ENCODE peak calls at places on chromosomes 13 and 19, in four cellular contexts. H is IMR-90, E is psoas muscle, V is left ventricle myocardium inferior. Y is an unnamed sample. For H3K4me1, the result is how much of the 10 kb centered on the place peaks cover.

GRCh38 chr13:114038211-114038613 is 64.3 kb upstream of the C13orf46 start:
- DNase-seq in H (no peak), E (no peak), V (peak), Y (no peak)

GRCh38 chr13:31072041-31072440 is 89.7 kb downstream of the HSPH1 start:
- DNase-seq in H (peak), E (no peak), V (no peak), Y (no peak)

GRCh38 chr19:43425567-43426392 is 11.1 kb downstream of the TEX101 start:
- DNase-seq in H (peak), E (no peak), V (no peak), Y (no peak)

GRCh38 chr19:3275068-3275582 is 50.7 kb downstream of the CELF5 start:
- DNase-seq in H (no peak), E (no peak), V (no peak), Y (no peak)

GRCh38 chr13:20799726-20800416 is 26.1 kb upstream of the EEF1AKMT1 start:
- DNase-seq in H (peak), E (no peak), V (no peak), Y (no peak)

GRCh38 chr19:4957981-4958380 is 10.9 kb upstream of the KDM4B start:
- DNase-seq in H (no peak), E (no peak), V (no peak), Y (no peak)

GRCh38 chr19:43872547-43873336 is 45.6 kb downstream of the ZNF283 start:
- DNase-seq in H (no peak), E (no peak), V (no peak), Y (no peak)

GRCh38 chr13:101144808-101145419 is 271.4 kb downstream of the NALCN start:
- DNase-seq in H (peak), E (no peak), V (no peak), Y (no peak)

GRCh38 chr13:100954430-100955361 is 280.1 kb upstream of the TMTC4 start:
- DNase-seq in H (peak), E (no peak), V (no peak), Y (no peak)

GRCh38 chr13:83881917-83882625 is at the start of gene SLITRK1:
- DNase-seq in H (peak), E (peak), V (no peak), Y (no peak)

GRCh38 chr13:62598708-62599107 is 1183.1 kb upstream of the PCDH20 start:
- DNase-seq in H (no peak), E (no peak), V (no peak), Y (no peak)

GRCh38 chr19:11061951-11062350 is 27.3 kb upstream of the LDLR start:
- DNase-seq in H (no peak), E (no peak), V (no peak), Y (no peak)

GRCh38 chr19:47309608-47310007 is at the start of gene C5AR1:
- DNase-seq in H (no peak), E (no peak), V (peak), Y (no peak)

GRCh38 chr13:75744127-75744526 is 108.0 kb downstream of the LMO7 start:
- DNase-seq in H (no peak), E (no peak), V (no peak), Y (no peak)

GRCh38 chr19:6239401-6239844 is 40.4 kb downstream of the MLLT1 start:
- DNase-seq in H (peak), E (no peak), V (peak), Y (no peak)

GRCh38 chr19:9913237-9914000 is 22.9 kb downstream of the OLFM2 start:
- DNase-seq in H (no peak), E (no peak), V (peak), Y (no peak)

GRCh38 chr13:99277629-99278028 is 19.4 kb upstream of the GPR18 start:
- DNase-seq in H (no peak), E (no peak), V (no peak), Y (no peak)
- H3K4me1 ChIP-seq in H (under half), E (under half), V (under half), Y (under half)

GRCh38 chr19:35644987-35645679 is 3.0 kb upstream of the COX6B1 start:
- DNase-seq in H (peak), E (peak), V (peak), Y (peak)
- H3K4me1 ChIP-seq in H (under half), E (under half), V (half or more), Y (under half)

GRCh38 chr19:12611361-12611699 is 610 bp downstream of the ZNF791 start:
- DNase-seq in H (peak), E (peak), V (peak), Y (peak)
- H3K4me1 ChIP-seq in H (under half), E (under half), V (half or more), Y (under half)

DNA sequence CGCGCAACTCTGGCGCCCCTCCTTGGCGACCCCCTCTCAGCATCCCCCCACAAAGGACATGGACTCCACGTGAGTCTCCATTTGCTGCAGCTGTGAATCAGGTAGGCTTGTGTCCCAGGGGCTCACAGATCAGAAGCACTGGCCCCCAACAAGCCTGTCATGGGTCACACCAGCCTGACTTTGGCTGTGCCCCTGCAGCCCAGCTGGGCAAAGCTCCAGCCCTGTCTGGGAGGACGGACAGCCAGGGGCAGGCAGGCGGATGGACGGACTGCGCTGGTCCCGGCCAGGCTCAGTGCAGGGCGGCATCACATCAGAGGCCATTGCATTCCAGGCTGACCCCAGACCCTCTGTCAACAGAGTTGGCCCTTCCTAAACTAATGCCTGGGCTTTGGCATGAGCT is 28.4 kb upstream of the ISYNA1 start:
- DNase-seq in H (no peak), E (no peak), V (no peak), Y (no peak)
- H3K4me1 ChIP-seq in H (under half), E (half or more), V (half or more), Y (half or more)

GRCh38 chr19:609001-609340 is 19.3 kb downstream of the HCN2 start:
- DNase-seq in H (no peak), E (peak), V (peak), Y (peak)

GRCh38 chr19:610801-611505 is 21.3 kb downstream of the HCN2 start:
- DNase-seq in H (peak), E (peak), V (peak), Y (no peak)

GRCh38 chr19:611506-611869 is 21.8 kb downstream of the HCN2 start:
- DNase-seq in H (peak), E (no peak), V (no peak), Y (no peak)

GRCh38 chr19:608155-609000 is 18.7 kb downstream of the HCN2 start:
- DNase-seq in H (no peak), E (no peak), V (no peak), Y (no peak)

DNA sequence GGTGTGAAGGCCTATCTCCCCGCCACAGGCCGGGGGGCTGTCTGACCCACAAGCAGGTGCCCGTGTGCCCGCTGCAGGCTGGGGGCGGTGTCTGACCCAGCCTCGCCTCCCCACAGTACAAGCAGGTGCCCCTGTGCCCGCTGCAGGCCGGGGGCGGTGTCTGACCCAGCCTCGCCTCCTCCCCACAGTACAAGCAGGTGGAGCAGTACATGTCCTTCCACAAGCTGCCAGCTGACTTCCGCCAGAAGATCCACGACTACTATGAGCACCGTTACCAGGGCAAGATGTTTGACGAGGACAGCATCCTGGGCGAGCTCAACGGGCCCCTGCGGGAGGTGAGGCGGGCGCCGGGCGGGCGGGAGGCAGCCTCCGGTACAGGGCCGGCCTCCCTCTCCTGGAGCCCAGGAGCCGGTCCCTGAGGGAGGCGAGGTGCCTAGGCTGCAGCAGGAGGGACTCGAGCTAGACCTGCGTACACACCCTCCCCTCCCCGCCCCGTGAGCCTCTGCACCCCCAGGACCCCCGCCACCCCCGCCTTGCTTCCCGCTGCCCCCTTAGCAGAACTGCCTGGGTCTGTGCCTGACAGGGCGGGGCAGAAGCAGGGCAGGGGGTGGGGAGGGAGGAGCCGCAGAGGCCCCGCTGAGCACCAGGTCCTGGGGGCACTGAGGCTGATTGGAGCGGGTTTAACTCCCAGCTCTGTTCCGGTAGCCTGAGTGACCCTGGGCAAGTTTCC is 20.6 kb downstream of the HCN2 start:
- DNase-seq in H (no peak), E (no peak), V (no peak), Y (peak)
- H3K4me1 ChIP-seq in H (under half), E (under half), V (under half), Y (under half)

GRCh38 chr19:17303940-17304267 is 679 bp upstream of the ABHD8 start:
- DNase-seq in H (no peak), E (no peak), V (no peak), Y (peak)

GRCh38 chr19:17305211-17305516 is 508 bp upstream of the MRPL34 start:
- DNase-seq in H (no peak), E (no peak), V (no peak), Y (no peak)

GRCh38 chr19:17304386-17305047 is 1.2 kb upstream of the MRPL34 start:
- DNase-seq in H (no peak), E (no peak), V (no peak), Y (no peak)

GRCh38 chr19:17306285-17306714 is 628 bp downstream of the MRPL34 start:
- DNase-seq in H (no peak), E (no peak), V (no peak), Y (no peak)

DNA sequence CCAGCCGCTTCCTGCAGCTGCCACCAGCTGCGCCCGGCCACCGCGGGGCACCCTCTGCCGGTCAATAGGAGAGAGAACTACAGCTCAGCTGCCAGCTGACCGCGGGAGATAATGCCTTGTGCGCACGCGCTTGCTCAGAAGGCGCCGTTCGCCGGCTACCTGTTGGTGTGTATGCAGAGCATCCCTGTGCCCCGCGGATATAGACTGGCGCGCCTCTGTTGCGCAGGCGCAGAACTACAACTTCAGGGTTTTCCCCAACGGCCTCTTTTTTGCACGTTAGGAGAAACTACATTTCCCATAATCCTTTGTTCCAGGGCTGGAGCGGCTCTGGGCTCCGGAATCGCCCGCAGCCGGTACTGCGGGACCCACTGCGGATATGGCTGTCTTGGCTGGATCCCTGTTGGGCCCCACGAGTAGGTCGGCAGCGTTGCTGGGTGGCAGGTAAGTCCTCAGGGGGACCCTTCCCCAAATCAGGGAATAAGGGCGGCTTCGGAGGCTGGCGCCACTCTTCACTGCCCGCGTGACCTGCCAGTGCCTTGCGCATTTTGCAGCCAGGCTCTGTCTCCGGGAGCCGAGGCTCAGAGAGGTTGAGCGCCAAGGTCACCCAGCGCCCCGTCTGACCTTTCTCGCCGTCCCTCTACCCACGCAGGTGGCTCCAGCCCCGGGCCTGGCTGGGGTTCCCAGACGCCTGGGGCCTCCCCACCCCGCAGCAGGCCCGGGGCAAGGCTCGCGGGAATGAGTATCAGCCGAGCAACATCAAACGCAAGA is at the start of gene MRPL34:
- DNase-seq in H (peak), E (peak), V (peak), Y (peak)
- H3K4me1 ChIP-seq in H (under half), E (under half), V (half or more), Y (under half)